ENCODE peak calls at places on chromosomes 11 and 22, in nine cellular contexts. One of them, this sample, is unnamed. For H3K9me3, the result is how much of the 10 kb centered on the place peaks cover.

GRCh38 chr11:86243377-86243776 is 1.2 kb upstream of the EED start:
- DNase-seq in transverse colon: no peak
- DNase-seq in neuronal stem cell: no peak
- DNase-seq in tibial artery: no peak
- DNase-seq in PC-3: no peak
- DNase-seq in IMR-90: no peak
- DNase-seq in cardiac muscle cell: no peak
- DNase-seq in CD8-positive, alpha-beta memory T cell: no peak
- DNase-seq in heart right ventricle: no peak
- DNase-seq in this sample: no peak

GRCh38 chr11:10488581-10489443 is 33.7 kb downstream of the AMPD3 start:
- DNase-seq in transverse colon: peak
- DNase-seq in neuronal stem cell: no peak
- DNase-seq in tibial artery: peak
- DNase-seq in PC-3: no peak
- DNase-seq in IMR-90: no peak
- DNase-seq in cardiac muscle cell: no peak
- DNase-seq in CD8-positive, alpha-beta memory T cell: no peak
- DNase-seq in heart right ventricle: no peak
- DNase-seq in this sample: no peak

GRCh38 chr11:9868641-9869040 is 204.8 kb downstream of the SWAP70 start:
- DNase-seq in transverse colon: no peak
- DNase-seq in neuronal stem cell: no peak
- DNase-seq in tibial artery: no peak
- DNase-seq in PC-3: no peak
- DNase-seq in IMR-90: no peak
- DNase-seq in cardiac muscle cell: no peak
- DNase-seq in CD8-positive, alpha-beta memory T cell: no peak
- DNase-seq in heart right ventricle: no peak
- DNase-seq in this sample: no peak

GRCh38 chr11:10796191-10796590 is 12.5 kb downstream of the EIF4G2 start:
- DNase-seq in transverse colon: no peak
- DNase-seq in neuronal stem cell: no peak
- DNase-seq in tibial artery: no peak
- DNase-seq in PC-3: no peak
- DNase-seq in IMR-90: no peak
- DNase-seq in cardiac muscle cell: no peak
- DNase-seq in CD8-positive, alpha-beta memory T cell: no peak
- DNase-seq in heart right ventricle: no peak
- DNase-seq in this sample: no peak

GRCh38 chr11:21810650-21811049 is 382.2 kb upstream of the ANO5 start:
- DNase-seq in transverse colon: no peak
- DNase-seq in neuronal stem cell: no peak
- DNase-seq in tibial artery: no peak
- DNase-seq in PC-3: peak
- DNase-seq in IMR-90: no peak
- DNase-seq in cardiac muscle cell: peak
- DNase-seq in CD8-positive, alpha-beta memory T cell: no peak
- DNase-seq in heart right ventricle: no peak
- DNase-seq in this sample: no peak

GRCh38 chr11:64592234-64592615 is 1.2 kb downstream of the SLC22A12 start:
- DNase-seq in transverse colon: no peak
- DNase-seq in neuronal stem cell: no peak
- DNase-seq in tibial artery: no peak
- DNase-seq in PC-3: no peak
- DNase-seq in IMR-90: no peak
- DNase-seq in cardiac muscle cell: no peak
- DNase-seq in CD8-positive, alpha-beta memory T cell: no peak
- DNase-seq in heart right ventricle: no peak
- DNase-seq in this sample: no peak

GRCh38 chr22:33519140-33519973 is 400.9 kb downstream of the LARGE1 start:
- DNase-seq in transverse colon: peak
- DNase-seq in neuronal stem cell: peak
- DNase-seq in tibial artery: no peak
- DNase-seq in PC-3: peak
- DNase-seq in IMR-90: peak
- DNase-seq in cardiac muscle cell: peak
- DNase-seq in CD8-positive, alpha-beta memory T cell: no peak
- DNase-seq in heart right ventricle: no peak
- DNase-seq in this sample: no peak

GRCh38 chr11:72353861-72354260 is 80.5 kb downstream of the CLPB start:
- DNase-seq in transverse colon: no peak
- DNase-seq in neuronal stem cell: no peak
- DNase-seq in tibial artery: no peak
- DNase-seq in PC-3: peak
- DNase-seq in IMR-90: peak
- DNase-seq in cardiac muscle cell: peak
- DNase-seq in CD8-positive, alpha-beta memory T cell: no peak
- DNase-seq in heart right ventricle: no peak
- DNase-seq in this sample: no peak

GRCh38 chr11:129804012-129804411 is 11.6 kb upstream of the TMEM45B start:
- DNase-seq in transverse colon: no peak
- DNase-seq in neuronal stem cell: no peak
- DNase-seq in tibial artery: no peak
- DNase-seq in PC-3: no peak
- DNase-seq in IMR-90: no peak
- DNase-seq in cardiac muscle cell: no peak
- DNase-seq in CD8-positive, alpha-beta memory T cell: no peak
- DNase-seq in heart right ventricle: no peak
- DNase-seq in this sample: peak

GRCh38 chr11:61392991-61393595 is 706 bp downstream of the TMEM216 start:
- DNase-seq in transverse colon: no peak
- DNase-seq in neuronal stem cell: peak
- DNase-seq in tibial artery: no peak
- DNase-seq in PC-3: peak
- DNase-seq in IMR-90: peak
- DNase-seq in cardiac muscle cell: peak
- DNase-seq in CD8-positive, alpha-beta memory T cell: no peak
- DNase-seq in heart right ventricle: no peak
- DNase-seq in this sample: peak

GRCh38 chr11:26575946-26576345 is 3.9 kb upstream of the MUC15 start:
- DNase-seq in transverse colon: no peak
- DNase-seq in neuronal stem cell: no peak
- DNase-seq in tibial artery: no peak
- DNase-seq in PC-3: no peak
- DNase-seq in IMR-90: no peak
- DNase-seq in cardiac muscle cell: peak
- DNase-seq in CD8-positive, alpha-beta memory T cell: no peak
- DNase-seq in heart right ventricle: no peak
- DNase-seq in this sample: no peak

GRCh38 chr11:20369816-20370215 is 6.3 kb downstream of the HTATIP2 start:
- DNase-seq in transverse colon: no peak
- DNase-seq in neuronal stem cell: no peak
- DNase-seq in tibial artery: no peak
- DNase-seq in PC-3: no peak
- DNase-seq in IMR-90: no peak
- DNase-seq in cardiac muscle cell: no peak
- DNase-seq in CD8-positive, alpha-beta memory T cell: no peak
- DNase-seq in heart right ventricle: no peak
- DNase-seq in this sample: no peak

GRCh38 chr11:134835561-134835960 is 423.5 kb upstream of the B3GAT1 start:
- DNase-seq in transverse colon: no peak
- DNase-seq in neuronal stem cell: no peak
- DNase-seq in tibial artery: no peak
- DNase-seq in PC-3: no peak
- DNase-seq in IMR-90: no peak
- DNase-seq in cardiac muscle cell: no peak
- DNase-seq in CD8-positive, alpha-beta memory T cell: no peak
- DNase-seq in heart right ventricle: no peak
- DNase-seq in this sample: no peak

GRCh38 chr11:83508804-83509203 is 222.6 kb upstream of the CCDC90B start:
- DNase-seq in transverse colon: peak
- DNase-seq in neuronal stem cell: no peak
- DNase-seq in tibial artery: no peak
- DNase-seq in PC-3: no peak
- DNase-seq in IMR-90: no peak
- DNase-seq in cardiac muscle cell: no peak
- DNase-seq in CD8-positive, alpha-beta memory T cell: no peak
- DNase-seq in heart right ventricle: no peak
- DNase-seq in this sample: no peak

GRCh38 chr22:22702159-22702873 is 57.9 kb downstream of the GGTLC2 start:
- DNase-seq in transverse colon: peak
- DNase-seq in neuronal stem cell: no peak
- DNase-seq in tibial artery: peak
- DNase-seq in PC-3: peak
- DNase-seq in IMR-90: no peak
- DNase-seq in cardiac muscle cell: no peak
- DNase-seq in CD8-positive, alpha-beta memory T cell: no peak
- DNase-seq in heart right ventricle: no peak
- DNase-seq in this sample: no peak

DNA sequence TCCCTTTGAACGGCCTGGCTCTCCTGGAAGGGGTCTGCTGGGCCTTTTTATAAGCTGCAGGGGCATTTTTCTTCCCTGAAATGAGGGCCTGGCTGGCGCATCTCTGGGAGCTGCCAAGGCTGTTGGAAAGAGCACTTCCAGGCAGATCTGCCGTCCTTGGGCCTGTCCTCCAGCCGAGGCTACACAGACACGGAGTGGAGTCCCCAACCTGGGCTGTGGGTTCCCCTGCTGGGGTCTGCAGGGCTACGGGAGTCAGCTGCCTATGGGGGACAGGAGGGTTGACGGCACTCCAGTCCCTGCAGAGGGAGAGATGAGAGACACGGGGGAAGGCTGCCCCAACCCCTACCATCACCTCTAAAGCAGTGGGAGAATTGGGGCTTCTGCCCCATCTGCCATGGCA is 606.6 kb downstream of the TBC1D22A start:
- DNase-seq in transverse colon: no peak
- DNase-seq in neuronal stem cell: no peak
- DNase-seq in tibial artery: peak
- DNase-seq in PC-3: no peak
- DNase-seq in IMR-90: no peak
- DNase-seq in cardiac muscle cell: no peak
- DNase-seq in CD8-positive, alpha-beta memory T cell: no peak
- DNase-seq in heart right ventricle: no peak
- DNase-seq in this sample: no peak
- H3K9me3 ChIP-seq in transverse colon: under half
- H3K9me3 ChIP-seq in neuronal stem cell: half or more
- H3K9me3 ChIP-seq in tibial artery: under half
- H3K9me3 ChIP-seq in PC-3: under half
- H3K9me3 ChIP-seq in IMR-90: under half
- H3K9me3 ChIP-seq in cardiac muscle cell: under half
- H3K9me3 ChIP-seq in CD8-positive, alpha-beta memory T cell: under half
- H3K9me3 ChIP-seq in heart right ventricle: under half
- H3K9me3 ChIP-seq in this sample: under half

GRCh38 chr22:49594078-49594477 is 233.6 kb downstream of the BRD1 start:
- DNase-seq in transverse colon: peak
- DNase-seq in neuronal stem cell: no peak
- DNase-seq in tibial artery: peak
- DNase-seq in PC-3: no peak
- DNase-seq in IMR-90: no peak
- DNase-seq in cardiac muscle cell: no peak
- DNase-seq in CD8-positive, alpha-beta memory T cell: no peak
- DNase-seq in heart right ventricle: no peak
- DNase-seq in this sample: no peak
- H3K9me3 ChIP-seq in transverse colon: under half
- H3K9me3 ChIP-seq in neuronal stem cell: under half
- H3K9me3 ChIP-seq in tibial artery: under half
- H3K9me3 ChIP-seq in PC-3: under half
- H3K9me3 ChIP-seq in IMR-90: half or more
- H3K9me3 ChIP-seq in cardiac muscle cell: under half
- H3K9me3 ChIP-seq in CD8-positive, alpha-beta memory T cell: under half
- H3K9me3 ChIP-seq in heart right ventricle: under half
- H3K9me3 ChIP-seq in this sample: under half

DNA sequence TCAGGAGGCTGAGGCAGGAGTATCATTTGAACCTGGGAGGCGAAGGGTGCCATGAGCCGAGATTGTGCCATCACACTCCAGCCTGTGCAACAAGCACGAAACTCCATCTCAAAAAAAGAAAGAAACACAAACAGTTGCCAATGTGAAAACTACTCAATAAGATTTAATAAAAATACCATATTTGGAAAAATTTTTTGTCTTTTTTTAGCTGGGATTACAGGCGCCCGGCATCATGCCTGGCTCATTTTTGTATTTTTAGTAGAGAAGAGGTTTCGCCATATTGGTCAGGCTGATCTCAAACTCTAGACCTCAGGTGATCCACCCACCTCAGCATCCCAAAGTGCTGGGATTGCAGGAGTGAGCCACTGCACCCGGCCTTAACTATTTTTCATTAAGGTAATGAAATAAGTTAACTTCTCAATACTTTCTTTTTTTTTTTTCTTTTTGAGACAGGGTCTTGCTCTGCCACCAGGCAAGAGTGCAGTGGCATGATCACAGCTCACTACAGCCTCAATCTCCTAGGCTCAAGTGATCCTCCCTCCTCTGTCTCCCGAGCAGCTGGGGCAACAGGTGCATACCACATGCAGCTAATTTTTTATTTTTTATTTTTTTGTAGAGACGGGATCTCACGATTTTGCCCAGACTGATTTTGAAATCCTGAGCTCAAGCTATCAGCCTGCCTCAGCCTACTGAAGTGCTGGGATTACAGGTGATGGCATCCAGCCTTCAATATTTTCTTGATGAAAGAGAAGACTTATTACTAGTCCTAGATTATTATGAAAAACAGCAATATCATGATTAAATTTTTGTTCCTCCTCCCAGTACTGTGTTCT is 4746.2 kb upstream of the OR11H1 start:
- DNase-seq in transverse colon: no peak
- DNase-seq in neuronal stem cell: no peak
- DNase-seq in tibial artery: no peak
- DNase-seq in PC-3: no peak
- DNase-seq in IMR-90: no peak
- DNase-seq in cardiac muscle cell: no peak
- DNase-seq in CD8-positive, alpha-beta memory T cell: no peak
- DNase-seq in heart right ventricle: no peak
- DNase-seq in this sample: no peak
- H3K9me3 ChIP-seq in transverse colon: under half
- H3K9me3 ChIP-seq in neuronal stem cell: under half
- H3K9me3 ChIP-seq in tibial artery: under half
- H3K9me3 ChIP-seq in PC-3: under half
- H3K9me3 ChIP-seq in IMR-90: under half
- H3K9me3 ChIP-seq in cardiac muscle cell: under half
- H3K9me3 ChIP-seq in CD8-positive, alpha-beta memory T cell: under half
- H3K9me3 ChIP-seq in heart right ventricle: under half
- H3K9me3 ChIP-seq in this sample: under half

DNA sequence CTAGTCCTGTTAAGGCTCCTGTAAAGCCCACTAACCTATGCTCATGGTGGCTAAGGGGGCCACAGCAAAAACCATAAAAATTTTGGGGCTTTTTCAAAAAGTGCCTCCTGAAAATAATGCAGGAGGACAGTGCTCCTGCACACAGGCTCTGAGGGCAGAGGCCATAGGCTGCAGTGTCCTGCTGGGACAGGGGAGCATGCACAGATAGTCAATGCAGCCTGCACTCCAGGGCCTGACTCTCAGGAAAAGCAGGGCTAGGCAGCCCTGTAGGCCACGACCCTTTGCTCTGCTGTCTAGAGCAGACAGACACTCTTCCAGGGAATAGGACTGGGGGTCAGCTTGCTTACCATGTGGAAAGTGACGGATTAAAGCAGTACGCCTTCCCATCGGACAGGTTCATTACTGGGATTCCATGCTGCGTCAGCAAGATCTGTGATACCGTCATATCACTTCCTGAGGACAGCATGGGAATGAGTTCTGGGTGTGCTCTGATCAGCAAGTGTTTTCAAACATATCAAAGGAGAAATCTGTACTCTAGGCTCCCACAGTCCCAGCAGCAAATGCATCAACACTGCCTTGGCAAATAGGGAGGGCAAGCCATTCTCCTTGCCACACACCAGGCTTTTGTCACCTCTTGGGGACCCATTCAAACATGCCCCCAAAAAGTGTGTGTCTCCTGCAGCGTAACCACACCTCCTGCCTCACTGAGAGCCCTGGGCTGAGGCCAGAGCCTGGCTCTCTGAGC is 64.1 kb upstream of the CLTCL1 start:
- DNase-seq in transverse colon: no peak
- DNase-seq in neuronal stem cell: no peak
- DNase-seq in tibial artery: no peak
- DNase-seq in PC-3: no peak
- DNase-seq in IMR-90: no peak
- DNase-seq in cardiac muscle cell: no peak
- DNase-seq in CD8-positive, alpha-beta memory T cell: no peak
- DNase-seq in heart right ventricle: no peak
- DNase-seq in this sample: no peak
- H3K9me3 ChIP-seq in transverse colon: under half
- H3K9me3 ChIP-seq in neuronal stem cell: under half
- H3K9me3 ChIP-seq in tibial artery: under half
- H3K9me3 ChIP-seq in PC-3: under half
- H3K9me3 ChIP-seq in IMR-90: under half
- H3K9me3 ChIP-seq in cardiac muscle cell: under half
- H3K9me3 ChIP-seq in CD8-positive, alpha-beta memory T cell: under half
- H3K9me3 ChIP-seq in heart right ventricle: under half
- H3K9me3 ChIP-seq in this sample: under half